ENCODE peak calls at places on chromosomes 12 and 14, in nine cellular contexts. M is AG04450; C is A549; Z is trophoblast cell; J is CD4-positive, alpha-beta T cell; V is PC-3; X is tibial nerve; T is Peyer's patch; P is gastrocnemius medialis. S is an unnamed sample. For H3K9me3, the result is how much of the 10 kb centered on the place peaks cover.

GRCh38 chr14:89617471-89618291 is 200.6 kb upstream of the FOXN3 start:
- DNase-seq in M (no peak), C (no peak), Z (peak), J (peak), V (peak), X (peak), T (peak), P (peak), S (no peak)

GRCh38 chr14:36747411-36748184 is 85.9 kb downstream of the PAX9 start:
- DNase-seq in M (no peak), C (peak), Z (peak), J (no peak), V (peak), X (no peak), T (no peak), P (no peak), S (no peak)

GRCh38 chr14:97580923-97581495 is 783.8 kb downstream of the VRK1 start:
- DNase-seq in M (no peak), C (no peak), Z (peak), J (no peak), V (peak), X (no peak), T (no peak), P (no peak), S (no peak)

GRCh38 chr14:23034498-23035302 is at the start of gene PSMB5:
- DNase-seq in M (peak), C (peak), Z (peak), J (peak), V (peak), X (peak), T (peak), P (peak), S (peak)

GRCh38 chr12:49046129-49046895 is 14.3 kb downstream of the KMT2D start:
- DNase-seq in M (no peak), C (no peak), Z (no peak), J (no peak), V (no peak), X (no peak), T (peak), P (no peak), S (no peak)

GRCh38 chr12:65500121-65500846 is 221.8 kb downstream of the MSRB3 start:
- DNase-seq in M (no peak), C (no peak), Z (peak), J (no peak), V (peak), X (no peak), T (no peak), P (no peak), S (no peak)

GRCh38 chr12:9211687-9212086 is 3.5 kb upstream of the PZP start:
- DNase-seq in M (no peak), C (no peak), Z (no peak), J (no peak), V (no peak), X (no peak), T (no peak), P (no peak), S (no peak)

GRCh38 chr14:69504775-69505174 is 20.2 kb downstream of the PLEKHD1 start:
- DNase-seq in M (no peak), C (no peak), Z (no peak), J (no peak), V (no peak), X (no peak), T (no peak), P (no peak), S (no peak)

GRCh38 chr12:109999983-110000505 is 814 bp downstream of the ANKRD13A start:
- DNase-seq in M (no peak), C (no peak), Z (peak), J (no peak), V (peak), X (no peak), T (no peak), P (no peak), S (peak)

GRCh38 chr14:71716371-71716770 is 215.9 kb upstream of the RGS6 start:
- DNase-seq in M (no peak), C (no peak), Z (no peak), J (no peak), V (no peak), X (no peak), T (no peak), P (no peak), S (no peak)

GRCh38 chr12:104243551-104243950 is 28.0 kb downstream of the TXNRD1 start:
- DNase-seq in M (no peak), C (no peak), Z (no peak), J (no peak), V (no peak), X (no peak), T (no peak), P (no peak), S (no peak)

GRCh38 chr14:22887990-22888378 is 5.0 kb downstream of the REM2 start:
- DNase-seq in M (no peak), C (no peak), Z (no peak), J (peak), V (no peak), X (no peak), T (no peak), P (no peak), S (no peak)

GRCh38 chr12:122865268-122866231 is 30.3 kb downstream of the HIP1R start:
- DNase-seq in M (no peak), C (peak), Z (peak), J (peak), V (peak), X (no peak), T (peak), P (no peak), S (no peak)

GRCh38 chr14:101029668-101030290 is 126.3 kb upstream of the RTL1 start:
- DNase-seq in M (no peak), C (no peak), Z (no peak), J (no peak), V (no peak), X (no peak), T (peak), P (no peak), S (no peak)

GRCh38 chr14:34266344-34266743 is 195.7 kb downstream of the SPTSSA start:
- DNase-seq in M (no peak), C (no peak), Z (no peak), J (no peak), V (no peak), X (no peak), T (no peak), P (no peak), S (no peak)

GRCh38 chr12:119036878-119037493 is 55.6 kb downstream of the SRRM4 start:
- DNase-seq in M (no peak), C (peak), Z (peak), J (no peak), V (peak), X (no peak), T (no peak), P (no peak), S (no peak)

GRCh38 chr12:117671734-117672133 is 297.1 kb downstream of the KSR2 start:
- DNase-seq in M (no peak), C (peak), Z (peak), J (no peak), V (peak), X (no peak), T (peak), P (no peak), S (no peak)

GRCh38 chr12:81815611-81816010 is 56.5 kb upstream of the PPFIA2 start:
- DNase-seq in M (no peak), C (no peak), Z (no peak), J (no peak), V (no peak), X (no peak), T (no peak), P (no peak), S (no peak)

GRCh38 chr14:105748204-105748578 is 221.8 kb downstream of the TMEM121 start:
- DNase-seq in M (no peak), C (peak), Z (peak), J (no peak), V (peak), X (no peak), T (peak), P (no peak), S (no peak)

GRCh38 chr12:34302131-34302885 is 280.0 kb downstream of the ALG10 start:
- DNase-seq in M (no peak), C (no peak), Z (no peak), J (no peak), V (no peak), X (no peak), T (no peak), P (no peak), S (no peak)
- H3K9me3 ChIP-seq in M (half or more), C (under half), Z (half or more), J (half or more), V (under half), X (under half), T (under half), P (under half), S (half or more)

GRCh38 chr12:34389378-34390170 is 367.3 kb downstream of the ALG10 start:
- DNase-seq in M (no peak), C (no peak), Z (no peak), J (no peak), V (no peak), X (no peak), T (no peak), P (no peak), S (no peak)

GRCh38 chr12:34387711-34388635 is 365.7 kb downstream of the ALG10 start:
- DNase-seq in M (no peak), C (no peak), Z (no peak), J (no peak), V (no peak), X (no peak), T (no peak), P (no peak), S (no peak)

GRCh38 chr12:34390171-34390841 is 368.0 kb downstream of the ALG10 start:
- DNase-seq in M (no peak), C (no peak), Z (no peak), J (no peak), V (no peak), X (no peak), T (peak), P (no peak), S (no peak)

GRCh38 chr12:34386621-34387255 is 364.4 kb downstream of the ALG10 start:
- DNase-seq in M (no peak), C (no peak), Z (no peak), J (no peak), V (no peak), X (no peak), T (no peak), P (no peak), S (no peak)

DNA sequence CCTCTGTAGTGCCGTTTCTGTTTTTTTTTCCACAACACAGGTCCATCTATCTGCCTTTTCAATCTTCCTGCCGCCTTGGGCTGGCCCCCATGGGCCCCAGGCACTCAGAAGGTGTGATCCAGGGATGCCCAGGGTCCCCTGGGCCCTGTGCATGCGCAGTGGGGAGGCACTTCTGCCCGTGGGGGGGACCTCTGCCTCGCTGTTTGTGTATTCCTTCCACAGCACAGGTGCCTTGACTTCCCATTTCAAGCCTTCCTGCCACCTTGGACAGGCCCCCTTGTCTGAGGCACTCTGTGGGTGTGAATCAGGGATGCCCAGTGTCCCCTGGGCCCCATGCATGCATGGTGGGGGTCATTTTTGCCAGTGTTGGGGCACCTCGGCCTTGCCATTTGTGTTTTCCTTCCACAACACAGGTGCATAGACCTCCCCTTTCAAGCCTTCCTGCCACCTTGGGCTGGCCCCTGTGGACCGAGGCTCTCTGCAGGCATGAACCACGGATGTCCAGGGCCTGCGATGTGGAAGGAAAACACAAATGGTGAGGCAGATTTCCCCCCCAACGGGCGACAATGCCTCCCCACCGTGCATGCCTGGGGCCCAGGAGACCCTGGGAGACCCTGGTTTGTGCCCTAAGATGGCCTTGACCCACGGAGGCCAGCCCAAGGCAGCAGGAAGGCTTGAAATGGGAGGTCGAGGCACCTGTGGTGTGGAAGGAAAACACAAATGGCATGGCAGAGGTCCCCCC is 366.5 kb downstream of the ALG10 start:
- DNase-seq in M (no peak), C (no peak), Z (no peak), J (no peak), V (no peak), X (no peak), T (no peak), P (no peak), S (no peak)
- H3K9me3 ChIP-seq in M (half or more), C (under half), Z (half or more), J (under half), V (under half), X (under half), T (under half), P (under half), S (half or more)

GRCh38 chr12:34394211-34395055 is 372.1 kb downstream of the ALG10 start:
- DNase-seq in M (no peak), C (no peak), Z (no peak), J (peak), V (no peak), X (peak), T (peak), P (peak), S (no peak)

GRCh38 chr12:34397591-34398365 is 375.5 kb downstream of the ALG10 start:
- DNase-seq in M (no peak), C (no peak), Z (no peak), J (peak), V (no peak), X (peak), T (peak), P (peak), S (peak)

GRCh38 chr12:34395056-34396005 is 373.0 kb downstream of the ALG10 start:
- DNase-seq in M (no peak), C (no peak), Z (no peak), J (no peak), V (no peak), X (peak), T (peak), P (peak), S (peak)

GRCh38 chr12:34396861-34397590 is 374.7 kb downstream of the ALG10 start:
- DNase-seq in M (no peak), C (no peak), Z (no peak), J (no peak), V (no peak), X (peak), T (peak), P (peak), S (peak)

GRCh38 chr12:34396006-34396860 is 373.9 kb downstream of the ALG10 start:
- DNase-seq in M (no peak), C (no peak), Z (no peak), J (peak), V (no peak), X (peak), T (peak), P (peak), S (peak)
- H3K9me3 ChIP-seq in M (half or more), C (under half), Z (half or more), J (under half), V (under half), X (under half), T (under half), P (under half), S (half or more)

GRCh38 chr14:106844608-106845285 is 1318.4 kb downstream of the TMEM121 start:
- DNase-seq in M (no peak), C (peak), Z (peak), J (peak), V (peak), X (no peak), T (peak), P (peak), S (peak)
- H3K9me3 ChIP-seq in M (half or more), C (under half), Z (half or more), J (under half), V (under half), X (under half), T (under half), P (under half), S (under half)

GRCh38 chr12:133203344-133204263 is 22.3 kb downstream of the ZNF268 start:
- DNase-seq in M (no peak), C (peak), Z (no peak), J (no peak), V (no peak), X (no peak), T (no peak), P (no peak), S (no peak)

GRCh38 chr12:133206390-133206789 is 25.1 kb downstream of the ZNF268 start:
- DNase-seq in M (no peak), C (no peak), Z (no peak), J (no peak), V (no peak), X (no peak), T (no peak), P (no peak), S (no peak)

GRCh38 chr12:133204264-133204603 is 22.9 kb downstream of the ZNF268 start:
- DNase-seq in M (no peak), C (no peak), Z (no peak), J (no peak), V (no peak), X (no peak), T (no peak), P (no peak), S (no peak)

GRCh38 chr12:133202493-133203343 is 21.4 kb downstream of the ZNF268 start:
- DNase-seq in M (no peak), C (peak), Z (no peak), J (no peak), V (no peak), X (no peak), T (no peak), P (no peak), S (no peak)

GRCh38 chr12:133201888-133202287 is 20.6 kb downstream of the ZNF268 start:
- DNase-seq in M (no peak), C (no peak), Z (no peak), J (no peak), V (no peak), X (no peak), T (no peak), P (no peak), S (no peak)
- H3K9me3 ChIP-seq in M (under half), C (half or more), Z (under half), J (half or more), V (under half), X (half or more), T (under half), P (half or more), S (under half)

S was measured in lung.